ENCODE peak calls at places on chromosomes 7 and 10, in eight cellular contexts. M is uterus; L is right lobe of liver; T is lower lobe of right lung; X is mesendoderm; Q is CD8-positive, alpha-beta memory T cell; S is HCT116; A is ovary. Z is an unnamed sample.

GRCh38 chr7:158753900-158754299 is 49.3 kb upstream of the NCAPG2 start:
- DNase-seq in L (no peak), T (no peak), S (no peak), X (no peak), Q (no peak), M (no peak), A (no peak), Z (no peak)

GRCh38 chr7:105621617-105622016 is 40.3 kb upstream of the EFCAB10 start:
- DNase-seq in M (peak), T (no peak), A (peak), Q (no peak), L (no peak), S (no peak), X (no peak), Z (no peak)

GRCh38 chr10:11813855-11814557 is 9.2 kb upstream of the PROSER2 start:
- DNase-seq in A (no peak), M (no peak), Q (no peak), S (no peak), X (no peak), T (no peak), L (no peak), Z (no peak)

GRCh38 chr10:44416976-44417375 is 32.1 kb upstream of the CXCL12 start:
- DNase-seq in Q (no peak), S (no peak), L (no peak), A (no peak), M (no peak), X (no peak), T (no peak), Z (no peak)

GRCh38 chr7:30650455-30650854 is 31.8 kb downstream of the CRHR2 start:
- DNase-seq in L (no peak), M (no peak), Q (no peak), S (no peak), T (no peak), X (peak), A (no peak), Z (no peak)

GRCh38 chr10:72762042-72762441 is 70.1 kb downstream of the MCU start:
- DNase-seq in S (no peak), A (no peak), M (no peak), T (no peak), Q (no peak), X (no peak), L (no peak), Z (no peak)

GRCh38 chr7:28041508-28042314 is 138.9 kb downstream of the JAZF1 start:
- DNase-seq in L (no peak), T (no peak), A (no peak), Q (no peak), X (no peak), S (peak), M (no peak), Z (no peak)

GRCh38 chr7:32164341-32164996 is 94.3 kb upstream of the PDE1C start:
- DNase-seq in L (no peak), Q (no peak), X (peak), A (no peak), S (peak), M (no peak), T (no peak), Z (no peak)

GRCh38 chr7:76155938-76156337 is 45.8 kb upstream of the SRRM3 start:
- DNase-seq in L (peak), A (no peak), M (no peak), T (peak), X (no peak), S (no peak), Q (no peak), Z (peak)

GRCh38 chr7:151141281-151141854 is 26.1 kb downstream of the GBX1 start:
- DNase-seq in S (no peak), A (no peak), M (no peak), T (no peak), Q (no peak), X (no peak), L (peak), Z (no peak)

GRCh38 chr10:122291739-122292138 is 20.6 kb downstream of the BTBD16 start:
- DNase-seq in X (no peak), A (no peak), S (no peak), M (no peak), T (no peak), L (no peak), Q (no peak), Z (no peak)

GRCh38 chr7:101688183-101688831 is 59.2 kb upstream of the MYL10 start:
- DNase-seq in L (peak), A (peak), T (peak), M (peak), Q (peak), S (peak), X (peak), Z (peak)

GRCh38 chr7:65554-65953 is 126.8 kb upstream of the FAM20C start:
- DNase-seq in M (no peak), Q (no peak), T (peak), S (no peak), L (no peak), A (peak), X (no peak), Z (no peak)

GRCh38 chr7:156612930-156613329 is 27.6 kb upstream of the RNF32 start:
- DNase-seq in Q (peak), A (no peak), T (no peak), L (no peak), M (no peak), S (no peak), X (no peak), Z (no peak)

GRCh38 chr10:132724436-132724835 is 61.5 kb downstream of the NKX6-2 start:
- DNase-seq in X (no peak), S (no peak), L (no peak), M (no peak), Q (no peak), T (no peak), A (no peak), Z (no peak)

GRCh38 chr7:92631067-92631829 is 41.1 kb upstream of the FAM133B start:
- DNase-seq in S (no peak), L (no peak), A (no peak), X (no peak), T (no peak), M (no peak), Q (no peak), Z (no peak)

GRCh38 chr7:21791046-21791445 is 154.7 kb downstream of the CDCA7L start:
- DNase-seq in T (no peak), S (no peak), Q (no peak), L (no peak), A (no peak), X (peak), M (no peak), Z (no peak)

GRCh38 chr7:55111007-55111406 is 92.2 kb downstream of the EGFR start:
- DNase-seq in X (no peak), T (no peak), A (no peak), S (no peak), L (no peak), Q (no peak), M (no peak), Z (peak)

GRCh38 chr7:33619264-33619663 is 286.1 kb upstream of the BMPER start:
- DNase-seq in A (no peak), T (no peak), Q (no peak), X (no peak), S (no peak), M (no peak), L (no peak), Z (no peak)

GRCh38 chr7:28435732-28436378 is 23.5 kb downstream of the CREB5 start:
- DNase-seq in S (no peak), X (no peak), L (no peak), T (no peak), M (no peak), A (no peak), Q (no peak), Z (no peak)

GRCh38 chr7:24715661-24716479 is 41.4 kb downstream of the GSDME start:
- DNase-seq in Q (no peak), T (no peak), M (no peak), L (no peak), X (peak), A (no peak), S (peak), Z (peak)

GRCh38 chr10:117530791-117531190 is 11.8 kb upstream of the EMX2 start:
- DNase-seq in A (no peak), M (no peak), S (no peak), Q (no peak), T (no peak), L (no peak), X (no peak), Z (no peak)

GRCh38 chr10:1966698-1967097 is 229.4 kb upstream of the ADARB2 start:
- DNase-seq in M (no peak), S (no peak), T (no peak), X (no peak), A (no peak), L (no peak), Q (no peak), Z (no peak)

GRCh38 chr7:76294344-76295024 is 8.0 kb upstream of the HSPB1 start:
- DNase-seq in M (peak), Q (no peak), T (peak), X (peak), A (peak), S (peak), L (peak), Z (peak)

GRCh38 chr7:33842141-33842540 is 63.2 kb upstream of the BMPER start:
- DNase-seq in Q (no peak), T (no peak), S (no peak), L (no peak), M (no peak), A (no peak), X (peak), Z (no peak)

GRCh38 chr7:30984359-30985107 is 20.8 kb downstream of the GHRHR start:
- DNase-seq in S (peak), T (no peak), A (no peak), L (no peak), X (peak), Q (no peak), M (no peak), Z (no peak)

GRCh38 chr10:105797234-105797890 is 1156.3 kb downstream of the SORCS3 start:
- DNase-seq in A (no peak), S (peak), X (peak), T (no peak), Q (no peak), L (no peak), M (no peak), Z (peak)

GRCh38 chr10:128709975-128710794 is 584.0 kb upstream of the MKI67 start:
- DNase-seq in Q (no peak), A (no peak), X (no peak), S (no peak), L (no peak), M (no peak), T (no peak), Z (no peak)

GRCh38 chr10:72918352-72918751 is 24.8 kb downstream of the OIT3 start:
- DNase-seq in Q (no peak), X (no peak), A (no peak), S (no peak), L (no peak), T (no peak), M (no peak), Z (no peak)

GRCh38 chr10:99630439-99630838 is 10.2 kb upstream of the SLC25A28 start:
- DNase-seq in X (no peak), L (no peak), Q (no peak), S (peak), T (no peak), M (no peak), A (no peak), Z (no peak)

GRCh38 chr7:33730958-33731357 is 174.4 kb upstream of the BMPER start:
- DNase-seq in Q (no peak), L (no peak), M (no peak), X (no peak), A (no peak), T (no peak), S (no peak), Z (no peak)

GRCh38 chr10:14123066-14123465 is 207.7 kb downstream of the FRMD4A start:
- DNase-seq in L (no peak), S (no peak), T (no peak), Q (no peak), A (no peak), X (no peak), M (no peak), Z (no peak)

GRCh38 chr10:132471484-132471883 is 66.1 kb upstream of the INPP5A start:
- DNase-seq in Q (no peak), A (no peak), M (no peak), S (no peak), L (peak), T (peak), X (no peak), Z (no peak)

GRCh38 chr7:117731455-117731854 is 141.8 kb downstream of the CTTNBP2 start:
- DNase-seq in T (no peak), L (no peak), A (no peak), S (no peak), M (no peak), X (peak), Q (no peak), Z (no peak)

GRCh38 chr10:128000660-128001059 is 93.8 kb downstream of the PTPRE start:
- DNase-seq in X (no peak), L (no peak), T (peak), A (no peak), Q (no peak), S (no peak), M (no peak), Z (peak)

GRCh38 chr10:46091080-46091833 is 45.2 kb upstream of the MSMB start:
- DNase-seq in Q (no peak), L (no peak), M (no peak), T (no peak), A (no peak), S (no peak), X (no peak), Z (no peak)

GRCh38 chr7:94212160-94212559 is 182.5 kb upstream of the COL1A2 start:
- DNase-seq in M (no peak), S (no peak), T (no peak), L (no peak), A (no peak), Q (no peak), X (peak), Z (no peak)

GRCh38 chr10:30422296-30422695 is 11.7 kb upstream of the MAP3K8 start:
- DNase-seq in L (no peak), S (no peak), X (no peak), T (no peak), Q (no peak), M (no peak), A (no peak), Z (no peak)

GRCh38 chr10:30420266-30420665 is 13.7 kb upstream of the MAP3K8 start:
- DNase-seq in S (no peak), T (no peak), M (no peak), X (no peak), A (no peak), L (no peak), Q (no peak), Z (no peak)

GRCh38 chr10:30420774-30421173 is 13.2 kb upstream of the MAP3K8 start:
- DNase-seq in X (no peak), Q (no peak), T (no peak), M (no peak), A (no peak), S (no peak), L (no peak), Z (no peak)

GRCh38 chr10:30425336-30426075 is 8.5 kb upstream of the MAP3K8 start:
- DNase-seq in X (no peak), Q (no peak), S (no peak), A (no peak), M (no peak), T (no peak), L (no peak), Z (no peak)

DNA sequence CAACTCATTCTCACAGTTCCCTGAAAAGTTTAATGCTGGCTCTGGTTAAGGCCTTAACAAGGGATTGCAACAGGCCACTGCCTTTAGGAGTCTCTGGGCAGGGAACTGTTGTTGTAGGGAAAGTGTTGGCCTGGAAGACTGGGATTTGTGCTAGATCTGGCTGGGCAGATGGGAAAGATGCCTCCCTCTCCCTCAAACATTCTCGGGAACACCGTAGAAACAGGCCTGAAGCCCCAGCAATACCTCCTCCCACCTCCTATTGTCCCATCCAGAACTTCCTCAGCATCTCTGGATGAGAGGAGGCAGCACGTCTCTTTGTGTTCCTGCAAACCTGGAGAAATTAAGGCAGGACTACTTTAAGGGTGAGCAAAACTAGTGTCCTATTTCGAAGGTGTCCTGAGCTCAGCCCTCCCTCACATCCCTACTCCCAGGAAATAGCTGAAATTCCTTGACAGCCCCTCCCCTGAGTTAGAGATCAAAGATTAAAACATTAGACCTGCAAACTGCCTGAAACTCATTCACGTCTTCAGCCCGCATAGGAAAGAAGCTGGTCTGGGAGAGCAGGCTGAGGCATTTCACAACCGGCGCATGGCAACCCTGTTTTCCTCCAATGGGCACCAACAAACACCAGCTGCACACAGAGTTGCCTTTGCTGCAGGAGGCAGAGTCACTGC is 10.9 kb upstream of the MAP3K8 start:
- DNase-seq in T (peak), A (no peak), S (no peak), Q (no peak), X (peak), L (no peak), M (no peak), Z (peak)
- H3K27ac ChIP-seq in T (peak), A (peak), S (no peak), Q (no peak), X (peak), L (no peak), M (peak), Z (peak)

DNA sequence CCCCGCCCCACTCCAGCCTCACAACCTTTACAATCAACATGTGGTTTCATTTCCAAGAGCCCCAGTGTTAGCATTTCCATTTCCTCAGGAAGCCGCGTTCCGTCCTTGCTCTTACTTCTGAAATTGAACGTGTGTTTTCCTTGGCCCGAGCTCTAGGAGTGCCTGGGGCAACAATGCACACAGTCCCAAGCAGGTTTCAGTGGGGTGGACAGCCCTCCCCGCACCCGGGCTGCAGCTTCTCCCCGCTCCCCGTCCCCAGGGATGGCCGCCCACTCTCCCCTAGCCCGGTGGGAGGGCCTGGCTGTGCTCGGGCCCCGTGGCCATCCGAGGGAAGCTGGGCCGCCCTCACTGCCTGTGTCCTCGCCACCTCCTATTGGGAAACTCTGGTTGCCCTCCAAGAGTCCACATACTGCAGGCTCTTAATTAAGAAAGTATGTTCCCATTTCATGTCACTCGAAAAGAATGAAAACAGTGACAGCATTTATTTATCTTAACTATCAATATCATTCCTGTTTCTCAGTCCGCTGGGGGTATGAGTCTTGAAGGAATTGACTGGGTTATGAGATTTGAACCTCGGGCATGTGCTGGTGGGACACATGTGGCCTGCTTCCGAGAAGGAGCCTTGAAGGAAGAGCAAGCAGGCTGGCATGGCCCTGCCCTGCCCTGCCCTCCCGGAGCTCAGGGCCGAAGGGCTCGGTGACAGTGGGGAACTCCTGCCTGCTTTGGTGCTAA is 163.8 kb downstream of the GRK5 start:
- DNase-seq in L (no peak), A (peak), X (no peak), T (no peak), M (no peak), S (no peak), Q (no peak), Z (peak)
- H3K4me3 ChIP-seq in L (no peak), A (no peak), X (no peak), T (peak), M (no peak), S (no peak), Q (no peak), Z (no peak)

DNA sequence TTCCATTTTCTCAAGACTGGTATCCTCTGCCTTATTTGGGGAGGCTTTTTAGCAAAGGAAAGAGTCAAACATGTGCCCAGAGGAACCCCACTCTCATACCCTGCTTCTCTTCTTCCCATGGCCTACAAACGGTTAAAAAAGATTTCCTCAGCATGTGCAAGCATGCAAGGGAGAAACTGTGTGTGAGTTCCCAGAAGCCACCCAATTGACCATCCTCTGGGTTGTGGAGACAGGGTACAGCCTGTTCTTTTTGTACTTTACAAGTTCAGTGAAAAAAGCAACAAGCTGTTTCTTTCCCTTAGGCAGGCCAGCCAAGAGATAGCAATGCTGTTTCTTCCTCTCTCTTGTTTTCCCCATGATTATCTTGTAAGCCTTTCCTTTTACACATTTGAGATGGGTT is 68.8 kb upstream of the MTPN start:
- DNase-seq in L (no peak), X (no peak), A (no peak), Q (no peak), T (no peak), M (no peak), S (no peak), Z (peak)
- H3K27ac ChIP-seq in L (no peak), X (no peak), A (no peak), Q (no peak), T (no peak), M (no peak), S (no peak), Z (no peak)

GRCh38 chr7:1065263-1066260 is 21.2 kb downstream of the GPR146 start:
- DNase-seq in X (peak), A (peak), L (peak), M (peak), S (no peak), T (peak), Q (peak), Z (peak)
- H3K4me3 ChIP-seq in X (no peak), A (no peak), L (no peak), M (no peak), S (no peak), T (peak), Q (peak), Z (no peak)

Z was measured in thyroid gland.